ENCODE peak calls at places on chromosomes 16 and 17, in six cellular contexts. J is prostate gland, P is gastrocnemius medialis, D is GM12878, L is adrenal gland, I is ovary. N is an unnamed sample. For H3K4me1, the result is how much of the 10 kb centered on the place peaks cover.

GRCh38 chr17:75652934-75653549 is 13.9 kb downstream of the RECQL5 start:
- DNase-seq in J (no peak), P (no peak), D (no peak), L (no peak), I (peak), N (peak)

GRCh38 chr16:73124665-73125064 is 76.7 kb upstream of the ZFHX3 start:
- DNase-seq in J (no peak), P (no peak), D (no peak), L (no peak), I (no peak), N (no peak)

GRCh38 chr17:48575066-48575582 is 3.0 kb downstream of the HOXB4 start:
- DNase-seq in J (no peak), P (no peak), D (no peak), L (no peak), I (no peak), N (no peak)

GRCh38 chr17:1379930-1380313 is 20.1 kb downstream of the YWHAE start:
- DNase-seq in J (no peak), P (no peak), D (peak), L (no peak), I (no peak), N (no peak)

GRCh38 chr17:44995602-44996001 is 27.5 kb upstream of the C1QL1 start:
- DNase-seq in J (no peak), P (no peak), D (no peak), L (no peak), I (no peak), N (no peak)

GRCh38 chr17:81131486-81132196 is 33.7 kb upstream of the PVALEF start:
- DNase-seq in J (no peak), P (no peak), D (no peak), L (no peak), I (no peak), N (no peak)

GRCh38 chr17:50817142-50817751 is 18.1 kb upstream of the WFIKKN2 start:
- DNase-seq in J (no peak), P (no peak), D (no peak), L (peak), I (peak), N (no peak)

GRCh38 chr16:75591001-75591852 is 25.0 kb downstream of the GABARAPL2 start:
- DNase-seq in J (peak), P (peak), D (no peak), L (no peak), I (peak), N (peak)

GRCh38 chr16:55506083-55506482 is 2.8 kb upstream of the LPCAT2 start:
- DNase-seq in J (no peak), P (no peak), D (no peak), L (no peak), I (no peak), N (no peak)

GRCh38 chr17:50908860-50909764 is 43.0 kb upstream of the TOB1 start:
- DNase-seq in J (peak), P (peak), D (no peak), L (no peak), I (peak), N (no peak)

GRCh38 chr16:31242197-31242596 is 17.6 kb upstream of the ITGAM start:
- DNase-seq in J (no peak), P (no peak), D (no peak), L (no peak), I (no peak), N (no peak)

GRCh38 chr17:27793168-27793905 is 7.0 kb downstream of the NOS2 start:
- DNase-seq in J (no peak), P (no peak), D (no peak), L (no peak), I (peak), N (no peak)

GRCh38 chr17:58822148-58823050 is 66.7 kb downstream of the PPM1E start:
- DNase-seq in J (no peak), P (no peak), D (no peak), L (peak), I (no peak), N (no peak)

GRCh38 chr16:13519871-13520270 is 400.1 kb upstream of the ERCC4 start:
- DNase-seq in J (no peak), P (no peak), D (no peak), L (no peak), I (no peak), N (no peak)

GRCh38 chr17:80270104-80270503 is 9.5 kb downstream of the RNF213 start:
- DNase-seq in J (no peak), P (no peak), D (no peak), L (peak), I (no peak), N (no peak)

GRCh38 chr17:18257747-18258355 is 687 bp downstream of the FLII start:
- DNase-seq in J (peak), P (peak), D (no peak), L (peak), I (no peak), N (peak)

GRCh38 chr17:65243838-65244237 is 106.7 kb downstream of the RGS9 start:
- DNase-seq in J (no peak), P (no peak), D (no peak), L (peak), I (no peak), N (no peak)

GRCh38 chr16:48381201-48381600 is 4.0 kb downstream of the SIAH1 start:
- DNase-seq in J (no peak), P (no peak), D (no peak), L (no peak), I (no peak), N (no peak)

GRCh38 chr17:58060596-58061191 is 22.5 kb upstream of the DYNLL2 start:
- DNase-seq in J (peak), P (no peak), D (no peak), L (peak), I (peak), N (peak)

GRCh38 chr16:3095869-3096268 is 3.2 kb downstream of the ZSCAN10 start:
- DNase-seq in J (no peak), P (no peak), D (no peak), L (no peak), I (no peak), N (no peak)

GRCh38 chr16:85778873-85779272 is 20.5 kb downstream of the EMC8 start:
- DNase-seq in J (no peak), P (no peak), D (no peak), L (no peak), I (no peak), N (no peak)

GRCh38 chr17:18182190-18182977 is 1.2 kb upstream of the ALKBH5 start:
- DNase-seq in J (peak), P (peak), D (no peak), L (peak), I (peak), N (no peak)

GRCh38 chr16:54303613-54304012 is 17.0 kb upstream of the IRX3 start:
- DNase-seq in J (no peak), P (no peak), D (no peak), L (no peak), I (no peak), N (no peak)

GRCh38 chr17:36616391-36617029 is 15.1 kb downstream of the MRM1 start:
- DNase-seq in J (no peak), P (no peak), D (no peak), L (no peak), I (no peak), N (no peak)

GRCh38 chr17:15920758-15921239 is 24.1 kb upstream of the ADORA2B start:
- DNase-seq in J (peak), P (no peak), D (no peak), L (no peak), I (no peak), N (peak)

GRCh38 chr16:57260294-57260929 is 15.4 kb downstream of the ARL2BP start:
- DNase-seq in J (no peak), P (no peak), D (peak), L (peak), I (peak), N (peak)

GRCh38 chr16:50195276-50195675 is 42.2 kb downstream of the TENT4B start:
- DNase-seq in J (no peak), P (no peak), D (no peak), L (no peak), I (no peak), N (no peak)

GRCh38 chr16:531494-532125 is 4.1 kb downstream of the CAPN15 start:
- DNase-seq in J (no peak), P (no peak), D (no peak), L (no peak), I (no peak), N (no peak)

GRCh38 chr16:3065069-3065741 is at the start of gene IL32:
- DNase-seq in J (no peak), P (peak), D (no peak), L (peak), I (no peak), N (peak)

GRCh38 chr16:86307518-86307903 is 202.8 kb upstream of the FOXF1 start:
- DNase-seq in J (no peak), P (no peak), D (no peak), L (no peak), I (no peak), N (peak)

GRCh38 chr17:75979705-75980187 is 706 bp downstream of the TEN1 start:
- DNase-seq in J (no peak), P (no peak), D (no peak), L (no peak), I (no peak), N (no peak)

GRCh38 chr16:72537684-72538083 is 365.7 kb upstream of the PMFBP1 start:
- DNase-seq in J (no peak), P (no peak), D (no peak), L (no peak), I (no peak), N (no peak)

GRCh38 chr17:7851438-7852261 is 3.2 kb upstream of the TMEM88 start:
- DNase-seq in J (peak), P (peak), D (peak), L (peak), I (peak), N (peak)

GRCh38 chr16:11073407-11073806 is 129.0 kb downstream of the CLEC16A start:
- DNase-seq in J (no peak), P (no peak), D (no peak), L (no peak), I (no peak), N (no peak)

GRCh38 chr16:57534881-57535658 is 1.3 kb downstream of the CCDC102A start:
- DNase-seq in J (no peak), P (no peak), D (no peak), L (no peak), I (peak), N (peak)

GRCh38 chr16:81723098-81723723 is 55.9 kb upstream of the PLCG2 start:
- DNase-seq in J (peak), P (no peak), D (peak), L (no peak), I (no peak), N (no peak)

GRCh38 chr16:57946181-57946801 is 24.6 kb downstream of the CNGB1 start:
- DNase-seq in J (no peak), P (no peak), D (no peak), L (no peak), I (no peak), N (no peak)

GRCh38 chr17:64787255-64787920 is 125.3 kb upstream of the SMURF2 start:
- DNase-seq in J (no peak), P (no peak), D (no peak), L (no peak), I (no peak), N (peak)

GRCh38 chr17:82238562-82239201 is 9.8 kb downstream of the SLC16A3 start:
- DNase-seq in J (peak), P (no peak), D (no peak), L (peak), I (peak), N (peak)

GRCh38 chr17:82237083-82237745 is 8.4 kb downstream of the SLC16A3 start:
- DNase-seq in J (no peak), P (no peak), D (no peak), L (no peak), I (peak), N (peak)

GRCh38 chr17:82239401-82239925 is 10.6 kb downstream of the SLC16A3 start:
- DNase-seq in J (no peak), P (no peak), D (no peak), L (no peak), I (no peak), N (no peak)

GRCh38 chr17:82236142-82236971 is 7.5 kb downstream of the SLC16A3 start:
- DNase-seq in J (no peak), P (peak), D (no peak), L (peak), I (peak), N (peak)

GRCh38 chr17:82237746-82238561 is 9.1 kb downstream of the SLC16A3 start:
- DNase-seq in J (no peak), P (no peak), D (no peak), L (no peak), I (peak), N (peak)
- H3K4me1 ChIP-seq in J (half or more), P (half or more), D (half or more), L (half or more), I (half or more), N (half or more)

GRCh38 chr17:40878044-40878443 is 7.0 kb downstream of the KRT20 start:
- DNase-seq in J (no peak), P (no peak), D (no peak), L (no peak), I (no peak), N (no peak)
- TF ChIP-seq POLR2A in J (no peak), P (no peak), D (no peak), L (no peak), I (no peak), N (no peak)

GRCh38 chr17:77872714-77873517 is 85.6 kb upstream of the TNRC6C start:
- DNase-seq in J (no peak), P (no peak), D (no peak), L (no peak), I (no peak), N (no peak)

GRCh38 chr17:77873518-77874302 is 84.8 kb upstream of the TNRC6C start:
- DNase-seq in J (no peak), P (no peak), D (no peak), L (no peak), I (no peak), N (no peak)

GRCh38 chr17:77875051-77875780 is 83.3 kb upstream of the TNRC6C start:
- DNase-seq in J (no peak), P (no peak), D (no peak), L (no peak), I (no peak), N (no peak)

GRCh38 chr17:77875881-77876509 is 82.5 kb upstream of the TNRC6C start:
- DNase-seq in J (no peak), P (no peak), D (no peak), L (no peak), I (no peak), N (no peak)

DNA sequence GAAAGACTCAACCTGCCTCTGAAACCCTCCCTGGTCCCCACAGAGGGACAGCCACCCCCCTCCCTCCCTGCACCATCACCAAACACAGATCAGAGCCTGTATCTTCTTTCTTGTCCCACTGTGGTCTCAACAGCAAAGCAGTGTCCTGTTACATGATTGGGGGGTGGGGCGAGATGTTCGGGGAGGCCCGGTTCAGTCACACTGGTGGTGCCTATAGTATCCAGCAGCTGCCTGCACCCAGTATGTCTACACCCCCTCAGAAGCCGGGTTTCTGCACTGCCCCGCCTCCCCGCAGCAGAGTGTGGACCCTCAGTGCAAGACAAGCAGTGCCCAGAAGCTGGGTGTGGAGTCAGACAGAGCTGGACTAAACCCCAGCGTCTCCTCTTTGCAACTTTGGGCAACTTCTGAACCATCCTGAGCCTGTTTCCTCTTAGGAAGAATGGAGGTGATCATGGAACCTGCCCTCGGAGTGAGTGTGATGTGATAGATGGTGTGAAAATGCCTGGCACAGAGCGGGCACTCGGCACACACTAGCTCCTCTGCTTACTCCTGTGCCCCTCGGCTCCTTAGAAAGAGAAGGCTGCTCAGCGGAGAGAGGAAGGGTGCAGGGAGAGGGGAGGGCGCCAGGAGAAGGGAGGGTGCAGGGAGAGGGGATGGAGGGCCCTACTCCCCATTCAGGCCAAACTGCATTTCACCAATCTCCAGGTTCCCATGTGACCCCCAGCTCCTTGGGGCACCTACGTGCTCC is 84.0 kb upstream of the TNRC6C start:
- DNase-seq in J (no peak), P (no peak), D (no peak), L (no peak), I (no peak), N (no peak)
- H3K4me1 ChIP-seq in J (under half), P (under half), D (under half), L (under half), I (under half), N (under half)

DNA sequence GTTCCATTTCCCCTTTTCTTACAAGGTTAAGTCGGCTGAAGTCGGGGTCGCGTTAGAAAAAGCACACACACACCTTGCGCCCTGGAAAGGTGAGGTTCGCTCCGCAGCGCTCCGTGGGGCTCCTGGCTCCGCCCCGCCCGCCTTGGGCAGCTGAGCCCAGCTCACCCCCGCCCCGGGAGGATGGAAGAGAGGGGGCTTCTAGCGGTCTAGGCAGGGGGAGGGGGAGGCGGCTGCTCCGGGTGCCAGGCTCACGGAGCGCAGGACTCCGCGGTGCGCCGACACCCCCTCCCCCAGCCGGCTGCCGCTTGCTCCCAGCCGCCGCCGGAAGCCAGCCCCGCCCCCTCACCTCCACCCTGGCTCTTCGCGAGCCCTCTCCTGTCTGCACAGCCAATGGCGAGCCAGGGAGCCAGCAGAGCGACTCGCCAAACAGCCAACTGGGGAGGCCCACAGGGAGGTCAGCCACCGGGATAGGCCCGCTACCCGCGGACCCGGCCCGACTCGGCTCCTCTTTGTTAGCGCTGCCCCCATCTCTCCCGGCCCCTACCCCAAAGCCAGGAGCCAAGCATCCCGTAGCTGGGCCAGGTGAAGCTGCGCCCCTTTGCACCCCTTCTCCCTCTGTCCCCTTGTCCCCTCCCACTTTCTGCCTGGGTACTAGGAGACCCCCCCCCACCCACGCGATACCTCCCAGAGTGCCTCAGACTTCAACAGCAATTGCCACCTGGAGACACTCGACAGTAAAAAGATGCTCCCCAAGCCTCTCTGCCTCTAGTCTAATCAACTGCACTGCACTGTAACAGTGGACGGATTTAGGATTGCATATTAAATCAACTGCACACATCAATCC is 30.2 kb downstream of the FAM222B start:
- DNase-seq in J (peak), P (peak), D (peak), L (peak), I (peak), N (peak)
- TF ChIP-seq POLR2A in J (peak), P (peak), D (peak), L (peak), I (peak), N (no peak)

GRCh38 chr16:89291355-89291754 is 73.9 kb downstream of the ZNF778 start:
- DNase-seq in J (no peak), P (no peak), D (no peak), L (no peak), I (no peak), N (no peak)
- H3K4me1 ChIP-seq in J (under half), P (under half), D (under half), L (under half), I (under half), N (under half)

DNA sequence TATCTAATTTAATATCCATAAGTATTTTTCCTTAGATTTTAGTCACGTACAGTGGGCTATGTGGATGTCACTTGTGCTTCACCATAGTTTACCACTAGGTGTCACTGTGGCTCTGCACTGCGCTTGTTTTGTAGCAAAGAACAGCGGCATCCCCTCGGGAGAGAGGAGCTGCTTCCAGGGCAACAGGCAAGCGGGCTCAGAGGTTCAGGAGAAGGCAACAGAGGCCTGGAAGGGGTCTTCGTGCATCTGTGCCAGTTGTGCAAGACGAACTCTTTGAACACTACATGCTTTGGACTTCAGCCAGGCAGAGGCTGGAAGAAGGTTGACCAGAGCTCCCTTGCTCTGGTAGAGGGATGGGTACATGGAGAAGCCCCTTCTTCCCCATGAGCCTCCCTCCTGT is 20.6 kb downstream of the CYB561 start:
- DNase-seq in J (peak), P (peak), D (peak), L (peak), I (peak), N (peak)
- TF ChIP-seq POLR2A in J (no peak), P (no peak), D (no peak), L (no peak), I (no peak), N (no peak)

GRCh38 chr17:61904094-61904710 is 23.6 kb downstream of the INTS2 start:
- DNase-seq in J (no peak), P (no peak), D (peak), L (no peak), I (no peak), N (no peak)
- H3K4me1 ChIP-seq in J (under half), P (under half), D (under half), L (under half), I (under half), N (under half)

DNA sequence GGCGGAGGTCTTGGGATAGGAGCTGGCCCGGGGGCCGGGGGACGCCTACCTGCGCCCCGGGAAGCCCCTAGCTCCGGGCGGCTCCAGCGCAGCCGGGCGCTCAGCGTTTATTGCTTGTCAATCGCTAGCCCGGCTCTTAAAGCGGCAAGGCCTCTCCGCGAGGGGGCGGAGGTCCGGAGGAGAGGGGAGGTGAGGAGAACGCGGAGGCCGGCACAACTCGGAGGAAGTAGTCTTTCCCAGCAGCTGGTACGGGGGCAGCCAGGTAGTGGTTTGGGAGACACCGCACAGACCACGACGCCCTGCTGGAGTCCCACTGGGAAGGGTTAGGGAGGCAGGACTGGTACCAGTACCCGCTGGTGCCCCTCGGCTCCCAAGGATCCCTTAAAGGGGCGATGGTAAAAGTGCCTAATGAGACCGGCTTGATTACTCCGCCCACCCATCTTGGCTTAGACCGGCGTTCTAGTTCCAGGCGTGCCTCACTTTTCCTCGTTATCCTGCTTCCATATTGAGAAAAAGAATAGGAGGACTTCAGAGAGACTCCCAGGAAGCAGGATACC is at the start of gene MPP2:
- DNase-seq in J (peak), P (no peak), D (no peak), L (peak), I (peak), N (peak)
- TF ChIP-seq POLR2A in J (no peak), P (no peak), D (no peak), L (no peak), I (peak), N (peak)

N was measured in sigmoid colon.